ENCODE peak calls at places on chromosomes 5 and 9, in six cellular contexts. D, T, X, H, L and W are unnamed samples.

GRCh38 chr9:72597181-72597517 is 75.7 kb downstream of the TMC1 start:
- DNase-seq in L (no peak), H (no peak), D (no peak), T (no peak), X (no peak), W (no peak)

GRCh38 chr9:107534510-107535078 is 45.0 kb upstream of the KLF4 start:
- DNase-seq in X (no peak), T (peak), L (no peak), D (no peak), H (no peak), W (no peak)

GRCh38 chr9:131053896-131054295 is 42.4 kb upstream of the AIF1L start:
- DNase-seq in X (no peak), L (no peak), D (no peak), T (no peak), H (no peak), W (no peak)

GRCh38 chr5:175520321-175520720 is 42.0 kb downstream of the SFXN1 start:
- DNase-seq in D (no peak), H (no peak), L (no peak), T (no peak), X (no peak), W (no peak)

GRCh38 chr5:81450940-81451339 is 57.0 kb upstream of the ACOT12 start:
- DNase-seq in H (no peak), T (no peak), L (peak), D (no peak), X (no peak), W (peak)

GRCh38 chr5:114782869-114783268 is 386.8 kb downstream of the TRIM36 start:
- DNase-seq in T (peak), D (peak), X (no peak), H (no peak), L (no peak), W (no peak)

GRCh38 chr9:18786196-18786595 is 246.8 kb downstream of the SAXO1 start:
- DNase-seq in H (no peak), D (no peak), T (no peak), L (no peak), X (no peak), W (no peak)

GRCh38 chr5:37435261-37435660 is 56.1 kb downstream of the WDR70 start:
- DNase-seq in X (no peak), L (peak), T (no peak), H (peak), D (no peak), W (no peak)

GRCh38 chr5:96329886-96330531 is 103.0 kb downstream of the PCSK1 start:
- DNase-seq in T (no peak), L (no peak), D (no peak), H (no peak), X (no peak), W (no peak)

GRCh38 chr9:121963542-121963995 is 129.5 kb downstream of the TTLL11 start:
- DNase-seq in T (no peak), H (no peak), X (no peak), L (peak), D (no peak), W (no peak)

GRCh38 chr5:103907001-103907400 is 344.4 kb upstream of the NUDT12 start:
- DNase-seq in H (no peak), T (no peak), X (no peak), D (no peak), L (no peak), W (no peak)

GRCh38 chr9:69122391-69123141 is 51.5 kb upstream of the TJP2 start:
- DNase-seq in T (no peak), X (no peak), D (no peak), L (peak), H (peak), W (peak)

GRCh38 chr5:312845-313244 is 8.7 kb upstream of the AHRR start:
- DNase-seq in X (no peak), H (no peak), D (no peak), L (no peak), T (no peak), W (no peak)

GRCh38 chr5:119383008-119383407 is 27.2 kb downstream of the TNFAIP8 start:
- DNase-seq in T (no peak), D (no peak), H (no peak), L (no peak), X (no peak), W (no peak)

GRCh38 chr9:93962561-93963440 is 7.6 kb upstream of the BARX1 start:
- DNase-seq in X (peak), L (peak), D (peak), T (peak), H (peak), W (peak)

GRCh38 chr9:121262450-121262849 is 5.5 kb upstream of the GSN start:
- DNase-seq in X (no peak), H (no peak), L (no peak), D (no peak), T (no peak), W (no peak)

GRCh38 chr5:37773809-37774208 is 66.0 kb downstream of the GDNF start:
- DNase-seq in X (no peak), H (no peak), T (no peak), D (no peak), L (peak), W (no peak)

GRCh38 chr9:110995511-110996340 is 42.5 kb downstream of the LPAR1 start:
- DNase-seq in L (peak), H (no peak), T (no peak), X (no peak), D (no peak), W (no peak)

GRCh38 chr9:114733814-114734213 is 51.8 kb upstream of the TEX48 start:
- DNase-seq in D (no peak), H (no peak), T (no peak), X (no peak), L (peak), W (no peak)

GRCh38 chr5:169350016-169350415 is 49.1 kb upstream of the SLIT3 start:
- DNase-seq in T (no peak), L (peak), H (peak), X (no peak), D (no peak), W (no peak)

GRCh38 chr5:2215059-2215458 is 332.3 kb upstream of the IRX4 start:
- DNase-seq in X (no peak), H (no peak), L (no peak), T (peak), D (no peak), W (no peak)

GRCh38 chr9:35882265-35882848 is 12.2 kb upstream of the OR13J1 start:
- DNase-seq in X (peak), D (peak), H (peak), T (peak), L (peak), W (peak)

GRCh38 chr5:121138495-121138907 is 674.4 kb downstream of the PRR16 start:
- DNase-seq in D (no peak), X (no peak), L (peak), H (no peak), T (no peak), W (no peak)

GRCh38 chr5:10295619-10296326 is 11.9 kb downstream of the CMBL start:
- DNase-seq in L (no peak), D (peak), X (no peak), H (no peak), T (no peak), W (no peak)

GRCh38 chr5:143536364-143536763 is 132.9 kb upstream of the NR3C1 start:
- DNase-seq in T (no peak), H (peak), X (no peak), D (peak), L (peak), W (no peak)

GRCh38 chr5:141517902-141518610 is 29.2 kb downstream of the PCDHGC5 start:
- DNase-seq in H (peak), T (no peak), D (no peak), X (no peak), L (no peak), W (no peak)

GRCh38 chr9:77375956-77376532 is 198.7 kb downstream of the VPS13A start:
- DNase-seq in L (peak), H (no peak), T (no peak), D (no peak), X (no peak), W (no peak)

GRCh38 chr5:181186902-181187499 is 18.0 kb downstream of the TRIM7 start:
- DNase-seq in L (no peak), H (no peak), T (no peak), D (no peak), X (no peak), W (no peak)

GRCh38 chr5:151047814-151048425 is 27.5 kb downstream of the GPX3 start:
- DNase-seq in X (no peak), H (no peak), T (no peak), D (no peak), L (no peak), W (peak)

GRCh38 chr5:76801159-76801802 is 17.5 kb upstream of the F2RL1 start:
- DNase-seq in L (peak), H (no peak), T (no peak), X (no peak), D (peak), W (no peak)

GRCh38 chr5:68369436-68370125 is 154.0 kb downstream of the PIK3R1 start:
- DNase-seq in T (no peak), H (no peak), D (no peak), X (peak), L (no peak), W (no peak)

GRCh38 chr5:168947212-168947868 is 353.6 kb downstream of the SLIT3 start:
- DNase-seq in T (no peak), D (no peak), L (no peak), H (no peak), X (no peak), W (peak)